ENCODE peak calls at places on chromosomes 2 and 18, in ten cellular contexts. G is lower leg skin; D is H7; N is NCI-H446; H is stimulated activated CD4-positive, alpha-beta T cell treated with anti-CD3 and anti-CD28 coated beads, Interleukin-2, amount 100 ng/mL, for 48 hours; L is iris pigment epithelial cell; F is sigmoid colon; E is aorta; I is heart right ventricle; S is CD8-positive, alpha-beta memory T cell. C is an unnamed sample.
A peak's percentile ranks its signal among the peaks of the same experiment; 100 is the strongest.

GRCh38 chr2:64405476-64406406 is 48.2 kb upstream of the LGALSL start:
- DNase-seq in I (no peak), S (no peak), G (peak; percentile 43), E (no peak), N (peak; percentile 24), D (no peak), F (no peak), L (peak; percentile 71), H (no peak), C (no peak)

GRCh38 chr2:219998099-219998498 is 370.7 kb downstream of the SLC4A3 start:
- DNase-seq in E (no peak), N (no peak), I (no peak), D (peak; percentile 13), L (no peak), F (no peak), G (no peak), H (no peak), S (no peak), C (no peak)

GRCh38 chr2:113406114-113406513 is 31.4 kb upstream of the ZNG1B start:
- DNase-seq in L (no peak), G (no peak), F (no peak), D (peak; percentile 36), I (no peak), E (no peak), S (no peak), N (no peak), H (no peak), C (no peak)

GRCh38 chr2:199409705-199410104 is 48.0 kb downstream of the SATB2 start:
- DNase-seq in D (no peak), S (no peak), F (no peak), H (no peak), N (no peak), E (no peak), L (peak; percentile 5), I (no peak), G (no peak), C (no peak)

GRCh38 chr2:27961997-27962396 is 71.5 kb downstream of the BABAM2 start:
- DNase-seq in G (no peak), E (no peak), H (no peak), D (no peak), L (peak; percentile 78), I (no peak), F (no peak), N (no peak), S (no peak), C (no peak)

GRCh38 chr2:225103737-225104141 is 61.5 kb upstream of the DOCK10 start:
- DNase-seq in I (no peak), H (no peak), S (no peak), E (no peak), F (no peak), D (no peak), L (peak; percentile 81), N (no peak), G (no peak), C (no peak)

GRCh38 chr2:200592414-200593075 is 6.7 kb downstream of the AOX1 start:
- DNase-seq in L (peak; percentile 70), F (no peak), H (no peak), I (no peak), G (no peak), E (no peak), N (no peak), D (no peak), S (no peak), C (no peak)

GRCh38 chr2:40369619-40370397 is 82.1 kb downstream of the SLC8A1 start:
- DNase-seq in D (no peak), G (no peak), E (no peak), F (no peak), L (peak; percentile 84), I (no peak), N (no peak), S (no peak), H (no peak), C (no peak)

GRCh38 chr18:21599585-21600525 is 649 bp downstream of the ESCO1 start:
- DNase-seq in S (no peak), I (no peak), N (no peak), G (no peak), D (peak; percentile 89), L (peak; percentile 39), E (peak; percentile 65), H (no peak), F (peak; percentile 76), C (no peak)

GRCh38 chr2:169222665-169223064 is 139.7 kb downstream of the LRP2 start:
- DNase-seq in D (no peak), L (no peak), N (no peak), F (no peak), E (no peak), S (no peak), I (no peak), G (no peak), H (no peak), C (no peak)

GRCh38 chr2:134282638-134283400 is 28.9 kb downstream of the MGAT5 start:
- DNase-seq in S (peak; percentile 21), L (no peak), H (no peak), E (no peak), D (no peak), I (no peak), G (no peak), N (no peak), F (no peak), C (no peak)

GRCh38 chr2:174445248-174445647 is 41.6 kb downstream of the GPR155 start:
- DNase-seq in H (no peak), N (no peak), I (no peak), L (peak; percentile 32), E (no peak), F (no peak), S (no peak), G (no peak), D (no peak), C (no peak)

GRCh38 chr2:25340340-25340886 is 1.3 kb downstream of the DNMT3A start:
- DNase-seq in S (peak; percentile 41), F (peak; percentile 77), D (peak; percentile 89), N (no peak), L (no peak), H (no peak), E (no peak), G (no peak), I (peak; percentile 52), C (no peak)

GRCh38 chr2:73914667-73915066 is 12.0 kb upstream of the DGUOK start:
- DNase-seq in S (no peak), E (no peak), I (no peak), N (no peak), D (no peak), H (no peak), G (no peak), L (no peak), F (peak; percentile 46), C (no peak)

GRCh38 chr2:64862623-64863022 is 126.6 kb upstream of the SLC1A4 start:
- DNase-seq in L (no peak), N (no peak), H (no peak), D (no peak), S (no peak), E (no peak), I (no peak), G (no peak), F (no peak), C (no peak)

GRCh38 chr2:186459009-186459408 is 27.1 kb upstream of the ZC3H15 start:
- DNase-seq in D (no peak), H (no peak), F (no peak), G (no peak), L (peak; percentile 27), E (no peak), I (no peak), N (peak; percentile 37), S (no peak), C (no peak)

GRCh38 chr2:203842373-203842772 is 25.2 kb upstream of the CTLA4 start:
- DNase-seq in S (no peak), G (no peak), D (no peak), I (no peak), L (no peak), E (no peak), H (no peak), F (no peak), N (no peak), C (no peak)

GRCh38 chr2:39632871-39633270 is 32.8 kb upstream of the TMEM178A start:
- DNase-seq in G (no peak), D (no peak), N (no peak), L (peak; percentile 82), F (no peak), E (no peak), S (no peak), H (no peak), I (no peak), C (no peak)

GRCh38 chr2:137951606-137952005 is 12.7 kb upstream of the HNMT start:
- DNase-seq in S (no peak), L (peak; percentile 88), E (no peak), I (no peak), N (no peak), G (no peak), H (no peak), D (no peak), F (no peak), C (no peak)

GRCh38 chr2:30796723-30797122 is 10.5 kb downstream of the CAPN13 start:
- DNase-seq in D (no peak), F (no peak), S (no peak), H (no peak), E (no peak), L (no peak), G (no peak), N (no peak), I (no peak), C (no peak)

GRCh38 chr2:196925768-196926561 is 542 bp downstream of the PGAP1 start:
- DNase-seq in S (peak; percentile 27), F (peak; percentile 72), E (peak; percentile 47), L (peak; percentile 24), N (peak; percentile 51), I (peak; percentile 26), H (no peak), D (peak; percentile 64), G (peak; percentile 27), C (peak; percentile 7)

GRCh38 chr18:28114472-28114871 is 62.5 kb downstream of the CDH2 start:
- DNase-seq in F (no peak), G (no peak), L (peak; percentile 91), N (no peak), H (no peak), I (no peak), D (no peak), S (no peak), E (no peak), C (no peak)

GRCh38 chr18:37294951-37295350 is 270.6 kb downstream of the CELF4 start:
- DNase-seq in I (no peak), D (peak; percentile 91), E (no peak), L (peak; percentile 7), H (no peak), G (no peak), F (no peak), S (no peak), N (no peak), C (no peak)

GRCh38 chr2:131148426-131148825 is 43.3 kb downstream of the PLEKHB2 start:
- DNase-seq in D (no peak), E (no peak), F (no peak), H (no peak), S (no peak), I (no peak), N (no peak), G (no peak), L (no peak), C (no peak)

GRCh38 chr2:238684362-238685326 is 163.2 kb upstream of the TWIST2 start:
- DNase-seq in D (no peak), G (peak; percentile 83), S (no peak), F (peak; percentile 90), E (no peak), H (no peak), L (peak; percentile 100), N (no peak), I (no peak), C (peak; percentile 92)